ENCODE peak calls at places on chromosome 18, in seven cellular contexts. U is EL, J is foreskin fibroblast, G is Peyer's patch, T is NCI-H2029, S is smooth muscle cell of the brain vasculature, N is tibial artery. X is an unnamed sample.
A peak's percentile ranks its signal among the peaks of the same experiment; 100 is the strongest.

GRCh38 chr18:6712401-6712800 is 17.1 kb upstream of the ARHGAP28 start:
- DNase-seq in U (no peak), J (no peak), G (no peak), T (no peak), S (no peak), N (no peak), X (no peak)

GRCh38 chr18:62556397-62556796 is 33.6 kb downstream of the ZCCHC2 start:
- DNase-seq in U (no peak), J (no peak), G (no peak), T (no peak), S (no peak), N (no peak), X (no peak)

GRCh38 chr18:80229766-80230745 is 17.3 kb downstream of the PARD6G start:
- DNase-seq in U (no peak), J (no peak), G (no peak), T (no peak), S (no peak), N (no peak), X (no peak)

GRCh38 chr18:75172299-75173124 is 36.4 kb downstream of the PTGR3 start:
- DNase-seq in U (no peak), J (no peak), G (no peak), T (no peak), S (no peak), N (no peak), X (no peak)

GRCh38 chr18:49135871-49136270 is 185.1 kb upstream of the SMAD7 start:
- DNase-seq in U (peak; percentile 40), J (peak; percentile 70), G (no peak), T (no peak), S (no peak), N (no peak), X (no peak)

GRCh38 chr18:60044290-60045006 is 144.7 kb downstream of the PMAIP1 start:
- DNase-seq in U (peak; percentile 89), J (peak; percentile 62), G (no peak), T (no peak), S (no peak), N (no peak), X (no peak)

GRCh38 chr18:49819768-49820662 is 6.7 kb upstream of the ACAA2 start:
- DNase-seq in U (peak; percentile 7), J (no peak), G (peak; percentile 38), T (no peak), S (no peak), N (no peak), X (no peak)

GRCh38 chr18:25834061-25834460 is 256.4 kb downstream of the SS18 start:
- DNase-seq in U (no peak), J (no peak), G (no peak), T (no peak), S (no peak), N (no peak), X (no peak)

GRCh38 chr18:51039138-51040112 is 9.4 kb downstream of the SMAD4 start:
- DNase-seq in U (no peak), J (no peak), G (no peak), T (no peak), S (no peak), N (no peak), X (no peak)

GRCh38 chr18:35470440-35470839 is 27.3 kb downstream of the INO80C start:
- DNase-seq in U (no peak), J (no peak), G (no peak), T (no peak), S (no peak), N (no peak), X (no peak)

GRCh38 chr18:77107218-77107815 is 25.3 kb downstream of the MBP start:
- DNase-seq in U (no peak), J (no peak), G (no peak), T (no peak), S (no peak), N (no peak), X (no peak)

GRCh38 chr18:68666316-68666715 is 48.6 kb downstream of the TMX3 start:
- DNase-seq in U (no peak), J (no peak), G (no peak), T (no peak), S (no peak), N (no peak), X (no peak)

GRCh38 chr18:74241426-74241825 is 50.3 kb downstream of the CYB5A start:
- DNase-seq in U (no peak), J (no peak), G (no peak), T (no peak), S (no peak), N (no peak), X (no peak)

GRCh38 chr18:80154293-80154692 is 45.2 kb downstream of the ADNP2 start:
- DNase-seq in U (peak; percentile 31), J (no peak), G (peak; percentile 34), T (no peak), S (no peak), N (no peak), X (peak; percentile 19)

GRCh38 chr18:63708650-63709049 is 5.9 kb downstream of the SERPINB11 start:
- DNase-seq in U (peak; percentile 97), J (peak; percentile 93), G (no peak), T (no peak), S (peak; percentile 1), N (no peak), X (no peak)

GRCh38 chr18:74945774-74946545 is 263.0 kb downstream of the PTGR3 start:
- DNase-seq in U (peak; percentile 49), J (no peak), G (no peak), T (no peak), S (no peak), N (no peak), X (no peak)

GRCh38 chr18:2641638-2642037 is 13.9 kb upstream of the SMCHD1 start:
- DNase-seq in U (peak; percentile 41), J (no peak), G (no peak), T (peak; percentile 67), S (no peak), N (no peak), X (no peak)

GRCh38 chr18:23058746-23059440 is 76.4 kb upstream of the CABLES1 start:
- DNase-seq in U (peak; percentile 42), J (no peak), G (no peak), T (no peak), S (no peak), N (no peak), X (no peak)

GRCh38 chr18:60372598-60372997 is at the start of gene MC4R:
- DNase-seq in U (peak; percentile 73), J (peak; percentile 76), G (no peak), T (peak; percentile 59), S (peak; percentile 36), N (no peak), X (no peak)

GRCh38 chr18:3466051-3466450 is 16.1 kb downstream of the TGIF1 start:
- DNase-seq in U (peak; percentile 76), J (peak; percentile 89), G (no peak), T (no peak), S (no peak), N (no peak), X (no peak)

X was measured in stimulated activated naive B cell treated with anti-CD40 and anti-IgM and Interleukin-4, amounts not matched to agents 10 μg/mL and 1 μg/mL and 100 μg/mL, for 72 hours.